ENCODE peak calls at places on chromosome X, in eight cellular contexts. A is kidney epithelial cell; L is AG09309; P is Right ventricle myocardium superior; D is astrocyte of the spinal cord; Q is lung microvascular endothelial cell; Z is nephron progenitor cell; G is activated naive CD8-positive, alpha-beta T cell treated with anti-CD3 and anti-CD28 coated beads for 36 hours. K is an unnamed sample.

GRCh38 chrX:53004038-53004437 is 44.6 kb upstream of the GPR173 start:
- DNase-seq in A (no peak), L (no peak), P (no peak), D (no peak), Q (no peak), Z (no peak), G (no peak), K (no peak)

GRCh38 chrX:37350034-37350365 is 836 bp downstream of the PRRG1 start:
- DNase-seq in A (no peak), L (no peak), P (peak), D (peak), Q (peak), Z (no peak), G (no peak), K (peak)

GRCh38 chrX:7316280-7316679 is 168.3 kb upstream of the PUDP start:
- DNase-seq in A (no peak), L (no peak), P (no peak), D (no peak), Q (peak), Z (no peak), G (no peak), K (no peak)

GRCh38 chrX:153608821-153609220 is 9.9 kb upstream of the CCNQ start:
- DNase-seq in A (no peak), L (no peak), P (no peak), D (no peak), Q (no peak), Z (no peak), G (no peak), K (no peak)

GRCh38 chrX:134423606-134424005 is 36.4 kb upstream of the HPRT1 start:
- DNase-seq in A (no peak), L (peak), P (no peak), D (peak), Q (peak), Z (no peak), G (no peak), K (no peak)

GRCh38 chrX:124699876-124700275 is 353.5 kb downstream of the SH2D1A start:
- DNase-seq in A (no peak), L (no peak), P (no peak), D (no peak), Q (no peak), Z (no peak), G (no peak), K (no peak)

GRCh38 chrX:153776611-153777045 is 4.2 kb upstream of the SRPK3 start:
- DNase-seq in A (no peak), L (no peak), P (peak), D (no peak), Q (no peak), Z (no peak), G (no peak), K (no peak)

GRCh38 chrX:117989512-117989911 is 127.1 kb downstream of the KLHL13 start:
- DNase-seq in A (peak), L (no peak), P (no peak), D (no peak), Q (no peak), Z (no peak), G (no peak), K (no peak)

GRCh38 chrX:46710927-46711623 is 47.8 kb downstream of the SLC9A7 start:
- DNase-seq in A (no peak), L (no peak), P (no peak), D (no peak), Q (no peak), Z (no peak), G (no peak), K (no peak)

GRCh38 chrX:7412840-7413239 is 264.9 kb upstream of the PUDP start:
- DNase-seq in A (no peak), L (no peak), P (no peak), D (no peak), Q (no peak), Z (no peak), G (no peak), K (no peak)

GRCh38 chrX:153909024-153909979 is 4.8 kb downstream of the AVPR2 start:
- DNase-seq in A (no peak), L (no peak), P (no peak), D (no peak), Q (no peak), Z (peak), G (no peak), K (no peak)

GRCh38 chrX:117002981-117003380 is 540.2 kb upstream of the CT83 start:
- DNase-seq in A (no peak), L (no peak), P (no peak), D (no peak), Q (no peak), Z (no peak), G (no peak), K (no peak)

GRCh38 chrX:45557390-45557789 is 356.7 kb upstream of the DIPK2B start:
- DNase-seq in A (no peak), L (no peak), P (no peak), D (no peak), Q (peak), Z (no peak), G (no peak), K (no peak)

GRCh38 chrX:24242649-24243556 is 71.0 kb downstream of the SUPT20HL2 start:
- DNase-seq in A (no peak), L (peak), P (peak), D (peak), Q (no peak), Z (no peak), G (no peak), K (peak)

GRCh38 chrX:78213331-78213730 is 73.9 kb upstream of the TAF9B start:
- DNase-seq in A (no peak), L (no peak), P (no peak), D (no peak), Q (no peak), Z (no peak), G (no peak), K (no peak)

GRCh38 chrX:120839506-120839905 is 36.2 kb downstream of the CT47B1 start:
- DNase-seq in A (no peak), L (no peak), P (no peak), D (peak), Q (peak), Z (no peak), G (no peak), K (no peak)